ENCODE peak calls at places on chromosome 2, in four cellular contexts. W, R, A and M are unnamed samples.

GRCh38 chr2:191957996-191958860 is 111.3 kb upstream of the CAVIN2 start:
- DNase-seq in A (no peak), R (no peak), W (no peak), M (no peak)

GRCh38 chr2:113886479-113887383 is 3.2 kb upstream of the ACTR3 start:
- DNase-seq in R (no peak), A (no peak), W (no peak), M (no peak)

GRCh38 chr2:41695714-41696113 is 352.1 kb upstream of the PKDCC start:
- DNase-seq in W (no peak), A (no peak), R (no peak), M (no peak)

GRCh38 chr2:201361078-201361477 is 3.9 kb upstream of the FLACC1 start:
- DNase-seq in A (no peak), W (no peak), R (no peak), M (no peak)

GRCh38 chr2:225040862-225041209 is 1.4 kb downstream of the DOCK10 start:
- DNase-seq in R (peak), W (no peak), A (no peak), M (no peak)

GRCh38 chr2:12980817-12981216 is 264.1 kb downstream of the TRIB2 start:
- DNase-seq in A (no peak), R (no peak), W (no peak), M (no peak)

GRCh38 chr2:43612944-43613343 is 17.1 kb upstream of the THADA start:
- DNase-seq in A (no peak), W (no peak), R (no peak), M (no peak)

GRCh38 chr2:151786077-151786476 is 42.1 kb downstream of the ARL5A start:
- DNase-seq in A (no peak), R (no peak), W (no peak), M (no peak)

GRCh38 chr2:235021752-235022151 is 69.9 kb downstream of the SH3BP4 start:
- DNase-seq in A (no peak), R (no peak), W (no peak), M (peak)

GRCh38 chr2:195677884-195678283 is 20.9 kb downstream of the SLC39A10 start:
- DNase-seq in A (no peak), W (no peak), R (no peak), M (no peak)

GRCh38 chr2:110812726-110813645 is 80.6 kb downstream of the ACOXL start:
- DNase-seq in A (peak), R (no peak), W (no peak), M (no peak)

GRCh38 chr2:149200109-149200520 is 130.3 kb upstream of the LYPD6 start:
- DNase-seq in A (no peak), R (no peak), W (no peak), M (no peak)

GRCh38 chr2:30230479-30230854 is 867 bp upstream of the LBH start:
- DNase-seq in R (no peak), W (no peak), A (no peak), M (no peak)

GRCh38 chr2:204885747-204886146 is 340.5 kb downstream of the PARD3B start:
- DNase-seq in W (no peak), A (no peak), R (no peak), M (no peak)

GRCh38 chr2:111058264-111058663 is 62.5 kb upstream of the BCL2L11 start:
- DNase-seq in R (no peak), A (no peak), W (no peak), M (no peak)

GRCh38 chr2:128437181-128437520 is 118.5 kb upstream of the HS6ST1 start:
- DNase-seq in R (no peak), A (peak), W (no peak), M (no peak)

GRCh38 chr2:128292599-128293425 is 25.9 kb downstream of the HS6ST1 start:
- DNase-seq in W (no peak), R (no peak), A (no peak), M (peak)

GRCh38 chr2:176814740-176815367 is 397.7 kb upstream of the HNRNPA3 start:
- DNase-seq in W (peak), R (no peak), A (no peak), M (peak)

GRCh38 chr2:508121-508520 is 169.1 kb downstream of the TMEM18 start:
- DNase-seq in R (no peak), W (no peak), A (no peak), M (no peak)

GRCh38 chr2:241895732-241896641 is 26.5 kb downstream of the RTP5 start:
- DNase-seq in W (no peak), A (peak), R (no peak), M (no peak)

GRCh38 chr2:161613161-161613560 is 11.1 kb upstream of the SLC4A10 start:
- DNase-seq in W (no peak), R (no peak), A (no peak), M (no peak)

GRCh38 chr2:121949271-121949670 is 193.8 kb downstream of the TSN start:
- DNase-seq in A (no peak), R (no peak), W (no peak), M (no peak)